ENCODE peak calls at places on chromosomes 6 and 20, in nine cellular contexts. P is mammary epithelial cell, H is right lobe of liver, D is SK-N-MC, I is right atrium auricular region, Z is K562, G is breast epithelium, L is small intestine, Q is psoas muscle. A is an unnamed sample.

GRCh38 chr6:127510876-127511275 is 8.3 kb downstream of the MTCL3 start:
- DNase-seq in P (no peak), G (no peak), D (no peak), L (no peak), I (no peak), H (no peak), Q (no peak), Z (no peak), A (no peak)

GRCh38 chr20:50395258-50395729 is 114.9 kb upstream of the PTPN1 start:
- DNase-seq in H (peak; percentile 94), Z (no peak), D (no peak), P (no peak), I (peak; percentile 90), L (no peak), Q (peak; percentile 97), G (no peak), A (no peak)

GRCh38 chr20:21705466-21706344 is at the start of gene PAX1:
- DNase-seq in I (no peak), Z (no peak), D (no peak), Q (no peak), H (no peak), P (no peak), L (no peak), G (no peak), A (no peak)

GRCh38 chr20:19977373-19977770 is 39.8 kb upstream of the NAA20 start:
- DNase-seq in P (no peak), I (no peak), H (no peak), D (no peak), Q (peak; percentile 64), G (no peak), L (no peak), Z (no peak), A (no peak)

GRCh38 chr20:23889775-23890187 is 10.2 kb upstream of the CST5 start:
- DNase-seq in Q (no peak), Z (peak; percentile 33), I (no peak), H (peak; percentile 65), P (peak; percentile 71), G (no peak), D (no peak), L (peak; percentile 26), A (peak; percentile 3)

GRCh38 chr6:86707545-86708120 is 229.7 kb upstream of the HTR1E start:
- DNase-seq in Q (no peak), P (no peak), G (no peak), D (no peak), H (no peak), I (no peak), L (no peak), Z (no peak), A (no peak)

GRCh38 chr20:1185781-1186334 is 1.1 kb upstream of the TMEM74B start:
- DNase-seq in I (no peak), Q (no peak), H (peak; percentile 75), D (no peak), L (peak; percentile 68), Z (peak; percentile 68), P (peak; percentile 16), G (no peak), A (no peak)

GRCh38 chr6:86474081-86474480 is 463.2 kb upstream of the HTR1E start:
- DNase-seq in Z (no peak), G (no peak), I (no peak), L (no peak), D (no peak), P (no peak), Q (no peak), H (no peak), A (no peak)

GRCh38 chr6:131875647-131876046 is 67.8 kb downstream of the ENPP1 start:
- DNase-seq in G (no peak), I (no peak), Z (no peak), H (no peak), L (no peak), P (no peak), Q (no peak), D (no peak), A (no peak)

GRCh38 chr6:14743465-14744211 is 502.2 kb upstream of the JARID2 start:
- DNase-seq in G (no peak), P (peak; percentile 99), H (no peak), L (peak; percentile 68), Q (peak; percentile 79), D (no peak), Z (peak; percentile 82), I (peak; percentile 73), A (no peak)

GRCh38 chr6:5537132-5537531 is 275.8 kb downstream of the FARS2 start:
- DNase-seq in Q (no peak), D (no peak), P (no peak), H (no peak), Z (no peak), G (no peak), L (no peak), I (no peak), A (no peak)

GRCh38 chr6:47162793-47163192 is 120.7 kb upstream of the ADGRF1 start:
- DNase-seq in H (no peak), L (no peak), Z (no peak), I (no peak), D (no peak), G (no peak), P (no peak), Q (no peak), A (no peak)

GRCh38 chr6:41551857-41552256 is 5.7 kb downstream of the FOXP4 start:
- DNase-seq in Z (no peak), G (no peak), L (no peak), H (no peak), I (no peak), P (no peak), D (no peak), Q (no peak), A (no peak)

GRCh38 chr6:41551086-41551702 is 5.0 kb downstream of the FOXP4 start:
- DNase-seq in Z (no peak), L (no peak), H (no peak), P (no peak), I (no peak), D (no peak), Q (no peak), G (no peak), A (no peak)

GRCh38 chr6:41555326-41556300 is 9.4 kb downstream of the FOXP4 start:
- DNase-seq in G (no peak), Q (no peak), L (no peak), H (no peak), I (no peak), D (no peak), Z (no peak), P (no peak), A (no peak)

GRCh38 chr6:41553405-41553999 is 7.3 kb downstream of the FOXP4 start:
- DNase-seq in L (no peak), Q (no peak), H (no peak), Z (no peak), I (no peak), D (no peak), P (no peak), G (no peak), A (no peak)

GRCh38 chr6:41552723-41553122 is 6.5 kb downstream of the FOXP4 start:
- DNase-seq in L (no peak), P (no peak), I (no peak), Z (no peak), Q (no peak), H (no peak), D (no peak), G (no peak), A (no peak)
- H3K4me3 ChIP-seq in L (no peak overlapping the region), P (no peak overlapping the region), I (no peak overlapping the region), Z (no peak overlapping the region), Q (no peak overlapping the region), H (no peak overlapping the region), D (no peak overlapping the region), G (no peak overlapping the region), A (no peak overlapping the region)

DNA sequence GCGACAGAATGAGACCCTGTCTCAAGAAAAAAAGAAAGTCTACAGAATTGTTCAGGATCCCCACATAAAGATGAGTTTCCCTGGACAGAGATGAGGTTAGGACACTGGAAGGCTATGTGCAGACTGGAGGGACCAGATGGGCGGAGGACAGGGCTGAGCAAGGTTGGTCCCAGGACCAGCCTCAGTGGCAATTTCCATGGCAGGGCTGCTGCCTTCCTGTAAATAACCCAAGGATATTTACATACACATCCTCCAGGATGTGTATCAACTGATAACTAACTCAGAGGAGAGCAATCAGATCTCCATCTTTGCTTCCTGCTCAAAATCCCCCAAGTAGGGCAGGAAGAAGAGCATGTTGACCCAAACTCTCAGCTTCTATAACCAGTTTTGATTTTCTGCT is 58.8 kb downstream of the RSPH3 start:
- DNase-seq in Z (no peak), L (no peak), P (no peak), D (no peak), H (no peak), I (no peak), G (no peak), Q (no peak), A (no peak)
- H3K4me3 ChIP-seq in Z (no peak overlapping the region), L (no peak overlapping the region), P (no peak overlapping the region), D (no peak overlapping the region), H (no peak overlapping the region), I (no peak overlapping the region), G (no peak overlapping the region), Q (no peak overlapping the region), A (no peak overlapping the region)

GRCh38 chr20:62323980-62324906 is 21.4 kb downstream of the ADRM1 start:
- DNase-seq in I (no peak), D (no peak), L (no peak), G (no peak), Q (no peak), P (no peak), Z (no peak), H (peak; percentile 83), A (no peak)
- H3K4me3 ChIP-seq in I (no peak overlapping the region), D (no peak overlapping the region), L (no peak overlapping the region), G (no peak overlapping the region), Q (no peak overlapping the region), P (no peak overlapping the region), Z (no peak overlapping the region), H (no peak overlapping the region), A (no peak overlapping the region)

DNA sequence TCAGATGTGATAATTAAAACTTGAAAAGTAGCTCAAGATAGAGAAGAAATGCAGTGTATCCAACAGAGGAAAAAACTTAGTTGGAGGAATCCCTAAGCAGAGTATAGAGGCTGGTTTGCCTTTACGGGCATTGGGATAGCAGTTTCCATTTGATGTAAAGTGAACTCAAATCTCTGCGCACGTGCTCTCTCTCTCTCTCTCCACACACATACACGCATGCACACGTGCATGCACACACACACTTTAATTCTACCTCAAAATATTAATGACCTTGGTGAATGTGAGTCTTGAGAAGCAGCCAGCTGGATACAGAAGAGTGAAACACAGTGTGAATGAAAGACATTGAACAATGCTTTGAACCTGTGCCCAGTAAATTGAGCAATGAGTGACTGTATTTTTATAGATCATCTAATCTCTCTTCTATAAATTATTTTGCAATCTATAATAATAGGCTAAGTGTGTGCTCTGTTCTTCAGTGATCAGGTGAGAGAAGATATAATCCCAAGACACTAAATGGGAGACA is 247.7 kb upstream of the FAM83B start:
- DNase-seq in H (no peak), Q (no peak), D (no peak), I (no peak), G (no peak), Z (no peak), L (peak; percentile 63), P (peak; percentile 64), A (no peak)
- H3K4me3 ChIP-seq in H (no peak overlapping the region), Q (no peak overlapping the region), D (no peak overlapping the region), I (no peak overlapping the region), G (no peak overlapping the region), Z (no peak overlapping the region), L (no peak overlapping the region), P (no peak overlapping the region), A (no peak overlapping the region)

GRCh38 chr6:43420012-43420411 is 7.3 kb upstream of the ABCC10 start:
- DNase-seq in H (no peak), Z (no peak), P (no peak), Q (no peak), L (no peak), G (no peak), D (no peak), I (no peak), A (no peak)
- H3K4me3 ChIP-seq in H (no peak overlapping the region), Z (no peak overlapping the region), P (no peak overlapping the region), Q (no peak overlapping the region), L (no peak overlapping the region), G (no peak overlapping the region), D (no peak overlapping the region), I (no peak overlapping the region), A (no peak overlapping the region)

GRCh38 chr6:16712931-16713484 is 48.3 kb downstream of the ATXN1 start:
- DNase-seq in H (no peak), P (peak; percentile 92), D (no peak), Z (peak; percentile 13), L (peak; percentile 67), I (peak; percentile 76), G (no peak), Q (no peak), A (no peak)
- H3K4me3 ChIP-seq in H (no peak overlapping the region), P (peak overlapping the region; percentile 41), D (peak overlapping the region; percentile 32), Z (no peak overlapping the region), L (no peak overlapping the region), I (no peak overlapping the region), G (no peak overlapping the region), Q (peak overlapping the region; percentile 4), A (no peak overlapping the region)